ENCODE peak calls at places on chromosome 16, in seven cellular contexts. One of them, this sample, is unnamed.

GRCh38 chr16:76535-77272 is 1.3 kb upstream of the MPG start:
- DNase-seq in activated naive CD4-positive, alpha-beta T cell: no peak
- DNase-seq in renal cortical epithelial cell: no peak
- DNase-seq in prostate gland: no peak
- DNase-seq in thoracic aorta: peak
- DNase-seq in kidney tubule cell: peak
- DNase-seq in ACHN: peak
- DNase-seq in this sample: no peak

GRCh38 chr16:84082110-84082509 is 34.6 kb downstream of the MBTPS1 start:
- DNase-seq in prostate gland: no peak
- DNase-seq in activated naive CD4-positive, alpha-beta T cell: no peak
- DNase-seq in ACHN: no peak
- DNase-seq in thoracic aorta: no peak
- DNase-seq in kidney tubule cell: no peak
- DNase-seq in renal cortical epithelial cell: no peak
- DNase-seq in this sample: no peak

GRCh38 chr16:11603331-11603750 is 16.6 kb upstream of the LITAF start:
- DNase-seq in ACHN: no peak
- DNase-seq in thoracic aorta: no peak
- DNase-seq in activated naive CD4-positive, alpha-beta T cell: no peak
- DNase-seq in renal cortical epithelial cell: no peak
- DNase-seq in kidney tubule cell: no peak
- DNase-seq in prostate gland: no peak
- DNase-seq in this sample: no peak

GRCh38 chr16:20107086-20107485 is 33.4 kb upstream of the GPR139 start:
- DNase-seq in prostate gland: no peak
- DNase-seq in thoracic aorta: no peak
- DNase-seq in ACHN: no peak
- DNase-seq in kidney tubule cell: no peak
- DNase-seq in activated naive CD4-positive, alpha-beta T cell: no peak
- DNase-seq in renal cortical epithelial cell: no peak
- DNase-seq in this sample: no peak

GRCh38 chr16:8828541-8829165 is 31.0 kb downstream of the PMM2 start:
- DNase-seq in prostate gland: no peak
- DNase-seq in ACHN: no peak
- DNase-seq in renal cortical epithelial cell: peak
- DNase-seq in activated naive CD4-positive, alpha-beta T cell: no peak
- DNase-seq in thoracic aorta: no peak
- DNase-seq in kidney tubule cell: peak
- DNase-seq in this sample: no peak

GRCh38 chr16:3953728-3954410 is 73.4 kb upstream of the CREBBP start:
- DNase-seq in renal cortical epithelial cell: no peak
- DNase-seq in activated naive CD4-positive, alpha-beta T cell: no peak
- DNase-seq in kidney tubule cell: peak
- DNase-seq in prostate gland: no peak
- DNase-seq in ACHN: peak
- DNase-seq in thoracic aorta: no peak
- DNase-seq in this sample: no peak

GRCh38 chr16:426115-426905 is 861 bp downstream of the RAB11FIP3 start:
- DNase-seq in prostate gland: no peak
- DNase-seq in renal cortical epithelial cell: no peak
- DNase-seq in thoracic aorta: no peak
- DNase-seq in ACHN: peak
- DNase-seq in kidney tubule cell: peak
- DNase-seq in activated naive CD4-positive, alpha-beta T cell: no peak
- DNase-seq in this sample: no peak

GRCh38 chr16:391885-392335 is 5.1 kb upstream of the NME4 start:
- DNase-seq in prostate gland: no peak
- DNase-seq in renal cortical epithelial cell: peak
- DNase-seq in ACHN: peak
- DNase-seq in activated naive CD4-positive, alpha-beta T cell: peak
- DNase-seq in kidney tubule cell: peak
- DNase-seq in thoracic aorta: no peak
- DNase-seq in this sample: peak

GRCh38 chr16:11112723-11113348 is 143.2 kb downstream of the SOCS1 start:
- DNase-seq in prostate gland: peak
- DNase-seq in activated naive CD4-positive, alpha-beta T cell: no peak
- DNase-seq in ACHN: no peak
- DNase-seq in thoracic aorta: no peak
- DNase-seq in renal cortical epithelial cell: no peak
- DNase-seq in kidney tubule cell: no peak
- DNase-seq in this sample: no peak

GRCh38 chr16:25109643-25110042 is 1.9 kb upstream of the LCMT1 start:
- DNase-seq in prostate gland: no peak
- DNase-seq in activated naive CD4-positive, alpha-beta T cell: no peak
- DNase-seq in ACHN: peak
- DNase-seq in kidney tubule cell: peak
- DNase-seq in renal cortical epithelial cell: peak
- DNase-seq in thoracic aorta: no peak
- DNase-seq in this sample: no peak

GRCh38 chr16:27840311-27841060 is 223.0 kb downstream of the GSG1L start:
- DNase-seq in activated naive CD4-positive, alpha-beta T cell: no peak
- DNase-seq in kidney tubule cell: peak
- DNase-seq in prostate gland: no peak
- DNase-seq in ACHN: no peak
- DNase-seq in thoracic aorta: no peak
- DNase-seq in renal cortical epithelial cell: no peak
- DNase-seq in this sample: no peak

GRCh38 chr16:28495098-28495793 is 803 bp downstream of the APOBR start:
- DNase-seq in thoracic aorta: no peak
- DNase-seq in ACHN: no peak
- DNase-seq in renal cortical epithelial cell: no peak
- DNase-seq in prostate gland: no peak
- DNase-seq in activated naive CD4-positive, alpha-beta T cell: no peak
- DNase-seq in kidney tubule cell: no peak
- DNase-seq in this sample: no peak

GRCh38 chr16:27355610-27356009 is 41.8 kb downstream of the IL4R start:
- DNase-seq in thoracic aorta: no peak
- DNase-seq in renal cortical epithelial cell: no peak
- DNase-seq in kidney tubule cell: peak
- DNase-seq in prostate gland: no peak
- DNase-seq in activated naive CD4-positive, alpha-beta T cell: no peak
- DNase-seq in ACHN: peak
- DNase-seq in this sample: no peak

GRCh38 chr16:3576211-3576610 is 992 bp downstream of the NLRC3 start:
- DNase-seq in activated naive CD4-positive, alpha-beta T cell: no peak
- DNase-seq in kidney tubule cell: no peak
- DNase-seq in prostate gland: no peak
- DNase-seq in ACHN: no peak
- DNase-seq in thoracic aorta: no peak
- DNase-seq in renal cortical epithelial cell: no peak
- DNase-seq in this sample: no peak

GRCh38 chr16:14378131-14378551 is 251.9 kb downstream of the PARN start:
- DNase-seq in activated naive CD4-positive, alpha-beta T cell: no peak
- DNase-seq in ACHN: no peak
- DNase-seq in kidney tubule cell: peak
- DNase-seq in renal cortical epithelial cell: no peak
- DNase-seq in thoracic aorta: no peak
- DNase-seq in prostate gland: no peak
- DNase-seq in this sample: no peak

GRCh38 chr16:85094812-85095211 is 17.5 kb downstream of the CIBAR2 start:
- DNase-seq in ACHN: no peak
- DNase-seq in renal cortical epithelial cell: no peak
- DNase-seq in prostate gland: no peak
- DNase-seq in thoracic aorta: no peak
- DNase-seq in activated naive CD4-positive, alpha-beta T cell: no peak
- DNase-seq in kidney tubule cell: no peak
- DNase-seq in this sample: no peak

GRCh38 chr16:23742761-23743160 is 12.1 kb upstream of the CHP2 start:
- DNase-seq in activated naive CD4-positive, alpha-beta T cell: no peak
- DNase-seq in renal cortical epithelial cell: no peak
- DNase-seq in thoracic aorta: no peak
- DNase-seq in ACHN: no peak
- DNase-seq in prostate gland: no peak
- DNase-seq in kidney tubule cell: no peak
- DNase-seq in this sample: no peak

GRCh38 chr16:7268182-7268581 is 64.5 kb upstream of the RBFOX1 start:
- DNase-seq in kidney tubule cell: peak
- DNase-seq in thoracic aorta: no peak
- DNase-seq in renal cortical epithelial cell: no peak
- DNase-seq in ACHN: peak
- DNase-seq in prostate gland: no peak
- DNase-seq in activated naive CD4-positive, alpha-beta T cell: no peak
- DNase-seq in this sample: no peak

GRCh38 chr16:12168054-12169018 is 191.8 kb downstream of the SNX29 start:
- DNase-seq in prostate gland: no peak
- DNase-seq in ACHN: no peak
- DNase-seq in kidney tubule cell: no peak
- DNase-seq in renal cortical epithelial cell: no peak
- DNase-seq in thoracic aorta: no peak
- DNase-seq in activated naive CD4-positive, alpha-beta T cell: no peak
- DNase-seq in this sample: no peak

GRCh38 chr16:26856791-26857190 is 209.9 kb upstream of the C16orf82 start:
- DNase-seq in activated naive CD4-positive, alpha-beta T cell: no peak
- DNase-seq in renal cortical epithelial cell: no peak
- DNase-seq in thoracic aorta: no peak
- DNase-seq in kidney tubule cell: no peak
- DNase-seq in ACHN: no peak
- DNase-seq in prostate gland: no peak
- DNase-seq in this sample: no peak

GRCh38 chr16:3431779-3432219 is 11.5 kb downstream of the ZNF597 start:
- DNase-seq in prostate gland: no peak
- DNase-seq in thoracic aorta: no peak
- DNase-seq in ACHN: no peak
- DNase-seq in renal cortical epithelial cell: peak
- DNase-seq in kidney tubule cell: peak
- DNase-seq in activated naive CD4-positive, alpha-beta T cell: peak
- DNase-seq in this sample: peak

GRCh38 chr16:86195863-86196630 is 297.1 kb downstream of the IRF8 start:
- DNase-seq in activated naive CD4-positive, alpha-beta T cell: no peak
- DNase-seq in thoracic aorta: no peak
- DNase-seq in kidney tubule cell: no peak
- DNase-seq in prostate gland: no peak
- DNase-seq in renal cortical epithelial cell: no peak
- DNase-seq in ACHN: no peak
- DNase-seq in this sample: no peak

GRCh38 chr16:15874745-15875314 is 13.6 kb downstream of the CEP20 start:
- DNase-seq in activated naive CD4-positive, alpha-beta T cell: no peak
- DNase-seq in thoracic aorta: no peak
- DNase-seq in ACHN: peak
- DNase-seq in renal cortical epithelial cell: peak
- DNase-seq in kidney tubule cell: peak
- DNase-seq in prostate gland: peak
- DNase-seq in this sample: no peak

GRCh38 chr16:69706256-69706974 is 19.9 kb downstream of the NQO1 start:
- DNase-seq in prostate gland: peak
- DNase-seq in activated naive CD4-positive, alpha-beta T cell: no peak
- DNase-seq in ACHN: no peak
- DNase-seq in thoracic aorta: no peak
- DNase-seq in renal cortical epithelial cell: no peak
- DNase-seq in kidney tubule cell: no peak
- DNase-seq in this sample: no peak

GRCh38 chr16:50160495-50161164 is 7.5 kb downstream of the TENT4B start:
- DNase-seq in ACHN: no peak
- DNase-seq in thoracic aorta: no peak
- DNase-seq in renal cortical epithelial cell: no peak
- DNase-seq in activated naive CD4-positive, alpha-beta T cell: no peak
- DNase-seq in kidney tubule cell: no peak
- DNase-seq in prostate gland: no peak
- DNase-seq in this sample: no peak

GRCh38 chr16:3696425-3697218 is 20.7 kb downstream of the TRAP1 start:
- DNase-seq in thoracic aorta: no peak
- DNase-seq in prostate gland: peak
- DNase-seq in ACHN: peak
- DNase-seq in renal cortical epithelial cell: peak
- DNase-seq in activated naive CD4-positive, alpha-beta T cell: no peak
- DNase-seq in kidney tubule cell: peak
- DNase-seq in this sample: no peak

GRCh38 chr16:17802566-17802965 is 331.8 kb upstream of the XYLT1 start:
- DNase-seq in prostate gland: no peak
- DNase-seq in kidney tubule cell: no peak
- DNase-seq in thoracic aorta: no peak
- DNase-seq in activated naive CD4-positive, alpha-beta T cell: no peak
- DNase-seq in ACHN: no peak
- DNase-seq in renal cortical epithelial cell: no peak
- DNase-seq in this sample: no peak

GRCh38 chr16:14249291-14250032 is 178.3 kb downstream of the MRTFB start:
- DNase-seq in activated naive CD4-positive, alpha-beta T cell: no peak
- DNase-seq in ACHN: peak
- DNase-seq in thoracic aorta: no peak
- DNase-seq in kidney tubule cell: peak
- DNase-seq in prostate gland: no peak
- DNase-seq in renal cortical epithelial cell: peak
- DNase-seq in this sample: peak